ENCODE peak calls at places on chromosomes 6 and 20, in five cellular contexts. M is HCT116, H is spleen, T is K562, U is H1. L is an unnamed sample.

GRCh38 chr6:133156689-133157088 is 84.5 kb upstream of the EYA4 start:
- DNase-seq in U (no peak), H (no peak), M (no peak), T (no peak), L (no peak)

GRCh38 chr6:111938710-111939109 is 65.5 kb upstream of the FYN start:
- DNase-seq in T (no peak), U (no peak), M (no peak), H (no peak), L (no peak)

GRCh38 chr6:17086469-17086868 is 15.4 kb upstream of the STMND1 start:
- DNase-seq in T (peak; percentile 52), U (no peak), M (peak; percentile 75), H (no peak), L (no peak)

GRCh38 chr6:161374971-161375873 is 101.4 kb upstream of the AGPAT4 start:
- DNase-seq in U (no peak), M (no peak), H (peak; percentile 84), T (peak; percentile 80), L (no peak)

GRCh38 chr6:90472716-90473115 is 114.2 kb downstream of the MAP3K7 start:
- DNase-seq in M (no peak), H (no peak), T (no peak), U (no peak), L (no peak)

GRCh38 chr20:17210983-17211382 is 15.9 kb upstream of the PCSK2 start:
- DNase-seq in M (no peak), U (no peak), T (no peak), H (no peak), L (no peak)

GRCh38 chr20:12570371-12570770 is 438.4 kb upstream of the SPTLC3 start:
- DNase-seq in T (no peak), H (no peak), M (no peak), U (peak; percentile 27), L (no peak)

GRCh38 chr20:48605364-48606116 is 222.3 kb downstream of the PREX1 start:
- DNase-seq in H (peak; percentile 33), U (no peak), T (no peak), M (no peak), L (no peak)

GRCh38 chr20:23039885-23040508 is 4.9 kb downstream of the SSTR4 start:
- DNase-seq in T (no peak), U (no peak), M (no peak), H (no peak), L (no peak)

GRCh38 chr6:16105874-16106273 is 23.0 kb upstream of the MYLIP start:
- DNase-seq in H (no peak), T (no peak), M (no peak), U (no peak), L (no peak)

GRCh38 chr20:6692566-6693168 is 74.8 kb upstream of the BMP2 start:
- DNase-seq in U (no peak), T (no peak), H (no peak), M (no peak), L (no peak)

GRCh38 chr6:130520235-130520634 is 154.4 kb downstream of the TMEM200A start:
- DNase-seq in H (no peak), T (no peak), U (no peak), M (no peak), L (no peak)

GRCh38 chr6:66429220-66429619 is 722.2 kb upstream of the EYS start:
- DNase-seq in T (no peak), M (no peak), H (no peak), U (no peak), L (no peak)

GRCh38 chr6:170265655-170266054 is 25.2 kb downstream of the DLL1 start:
- DNase-seq in M (peak; percentile 73), U (no peak), T (peak; percentile 16), H (peak; percentile 73), L (no peak)

GRCh38 chr6:37435816-37436215 is 2.8 kb downstream of the CMTR1 start:
- DNase-seq in M (no peak), H (no peak), T (no peak), U (no peak), L (no peak)

GRCh38 chr6:145275787-145276186 is 459.5 kb downstream of the EPM2A start:
- DNase-seq in T (no peak), U (no peak), M (no peak), H (no peak), L (no peak)

GRCh38 chr20:10239954-10240353 is 21.3 kb downstream of the SNAP25 start:
- DNase-seq in H (no peak), M (no peak), T (peak; percentile 4), U (no peak), L (no peak)

GRCh38 chr6:17012421-17013225 is 89.2 kb upstream of the STMND1 start:
- DNase-seq in M (no peak), T (no peak), H (no peak), U (peak; percentile 25), L (no peak)

GRCh38 chr20:57653546-57653900 is 33.3 kb upstream of the ZBP1 start:
- DNase-seq in H (peak; percentile 73), T (no peak), M (no peak), U (no peak), L (no peak)

GRCh38 chr6:34598725-34599124 is 42.6 kb upstream of the SPDEF start:
- DNase-seq in M (no peak), T (no peak), U (no peak), H (no peak), L (no peak)

GRCh38 chr6:15066433-15067337 is 179.2 kb upstream of the JARID2 start:
- DNase-seq in U (no peak), M (no peak), T (peak; percentile 87), H (peak; percentile 77), L (no peak)

GRCh38 chr6:6564154-6564553 is 24.4 kb upstream of the LY86 start:
- DNase-seq in H (no peak), T (no peak), M (no peak), U (no peak), L (no peak)

GRCh38 chr20:45307076-45307645 is 521 bp downstream of the RBPJL start:
- DNase-seq in H (no peak), U (no peak), T (no peak), M (no peak), L (no peak)

GRCh38 chr6:11264100-11264499 is 31.6 kb upstream of the NEDD9 start:
- DNase-seq in M (no peak), T (peak; percentile 35), H (no peak), U (no peak), L (no peak)

GRCh38 chr6:36717871-36718540 is 20.4 kb downstream of the RAB44 start:
- DNase-seq in M (no peak), H (peak; percentile 66), U (no peak), T (no peak), L (no peak)

GRCh38 chr6:112036088-112036637 is 17.7 kb upstream of the CCN6 start:
- DNase-seq in T (no peak), H (no peak), U (no peak), M (no peak), L (no peak)

GRCh38 chr20:22414354-22414753 is 170.0 kb downstream of the FOXA2 start:
- DNase-seq in T (peak; percentile 80), U (no peak), M (no peak), H (no peak), L (no peak)

GRCh38 chr6:28923318-28924102 is at the start of gene TRIM27:
- DNase-seq in T (peak; percentile 97), M (peak; percentile 57), H (peak; percentile 98), U (peak; percentile 63), L (peak; percentile 79)

GRCh38 chr20:9119776-9120175 is 50.9 kb downstream of the PLCB4 start:
- DNase-seq in M (no peak), H (no peak), U (no peak), T (no peak), L (no peak)

GRCh38 chr6:117920493-117920845 is 13.4 kb downstream of the SLC35F1 start:
- DNase-seq in U (no peak), H (no peak), T (no peak), M (no peak), L (no peak)

GRCh38 chr6:127879685-127880084 is 21.2 kb downstream of the THEMIS start:
- DNase-seq in M (no peak), U (peak; percentile 63), T (no peak), H (peak; percentile 62), L (no peak)

GRCh38 chr6:155026366-155027045 is 31.4 kb downstream of the TIAM2 start:
- DNase-seq in M (peak; percentile 82), H (no peak), T (no peak), U (peak; percentile 15), L (no peak)

GRCh38 chr6:148593130-148593812 is 153.6 kb upstream of the UST start:
- DNase-seq in T (no peak), H (no peak), M (no peak), U (no peak), L (no peak)

GRCh38 chr6:40715501-40716403 is 128.6 kb upstream of the LRFN2 start:
- DNase-seq in T (peak; percentile 90), U (no peak), H (no peak), M (no peak), L (no peak)
- TF ChIP-seq POLR2A in T (no peak), U (no peak), H (no peak), M (no peak), L (no peak)

DNA sequence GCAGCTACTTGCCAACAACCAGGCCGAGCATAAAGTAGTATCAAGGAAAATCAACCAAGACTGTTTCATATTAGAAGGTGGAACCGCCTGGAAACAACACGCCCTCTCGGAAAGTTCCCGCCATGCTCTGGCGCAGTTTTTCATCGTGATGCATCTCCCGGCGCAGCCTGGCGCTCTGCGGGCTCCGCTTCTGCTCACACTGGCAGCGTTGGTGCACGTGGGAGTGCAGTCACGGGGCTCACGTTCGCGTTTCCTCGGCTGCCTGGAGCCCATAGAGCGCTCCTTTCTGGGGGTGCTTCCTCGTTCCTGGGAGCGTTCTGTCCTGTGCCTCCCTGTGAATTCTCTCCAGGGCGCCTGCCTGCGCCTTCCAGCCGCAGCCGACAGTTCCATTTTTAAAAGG is 227.3 kb downstream of the TBXT start:
- DNase-seq in H (no peak), U (no peak), T (no peak), M (no peak), L (no peak)
- TF ChIP-seq POLR2AphosphoS5 in H (no peak), U (no peak), T (no peak), M (no peak), L (no peak)

DNA sequence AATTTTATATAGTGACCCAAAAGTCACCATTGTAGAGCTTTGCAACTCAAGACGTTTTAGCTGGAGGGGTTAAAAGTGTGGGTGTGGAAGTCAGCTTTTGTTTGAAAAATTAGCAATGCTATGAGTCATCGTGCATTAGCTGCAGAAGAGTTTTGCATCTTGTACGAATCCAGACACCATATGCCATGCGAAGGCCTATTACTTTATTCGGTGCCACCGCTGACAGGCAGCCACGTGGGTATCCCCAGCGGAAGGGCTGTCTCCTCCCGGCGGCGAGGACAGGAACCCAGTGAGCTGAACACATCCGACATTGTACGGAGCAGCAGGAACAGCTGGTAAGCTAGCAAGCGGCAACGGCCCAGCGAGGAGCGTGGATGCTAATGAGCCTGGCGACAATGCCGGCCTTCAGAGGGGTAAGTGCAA is 84.4 kb downstream of the INSM1 start:
- DNase-seq in T (no peak), U (peak; percentile 41), M (no peak), H (peak; percentile 91), L (peak; percentile 25)
- TF ChIP-seq POLR2A in T (no peak), U (no peak), M (no peak), H (no peak), L (no peak)

GRCh38 chr6:105319331-105319730 is 83.6 kb downstream of the PREP start:
- DNase-seq in M (no peak), T (no peak), H (no peak), U (no peak), L (no peak)

GRCh38 chr6:105321728-105322127 is 81.2 kb downstream of the PREP start:
- DNase-seq in T (no peak), H (no peak), U (no peak), M (no peak), L (no peak)

GRCh38 chr6:105321207-105321606 is 81.7 kb downstream of the PREP start:
- DNase-seq in H (no peak), U (no peak), M (no peak), T (no peak), L (no peak)

GRCh38 chr6:105322499-105323231 is 80.2 kb downstream of the PREP start:
- DNase-seq in U (no peak), H (no peak), T (peak; percentile 11), M (no peak), L (no peak)

GRCh38 chr6:105320766-105321165 is 82.1 kb downstream of the PREP start:
- DNase-seq in M (no peak), H (no peak), T (no peak), U (no peak), L (no peak)
- TF ChIP-seq POLR2AphosphoS5 in M (no peak), H (no peak), T (no peak), U (no peak), L (no peak)

L was measured in GM12891.